ENCODE peak calls at places on chromosomes 11 and 22, in nine cellular contexts. K, R, B, G, D, W, O, X and E are unnamed samples.
A peak's percentile ranks its signal among the peaks of the same experiment; 100 is the strongest.

GRCh38 chr11:32081129-32081641 is 9.7 kb upstream of the RCN1 start:
- DNase-seq in K (no peak), R (no peak), B (no peak), G (no peak), D (no peak), W (no peak), O (peak; percentile 70), X (no peak), E (no peak)

GRCh38 chr11:86091086-86091485 is 22.2 kb upstream of the PICALM start:
- DNase-seq in K (no peak), R (no peak), B (no peak), G (no peak), D (no peak), W (no peak), O (no peak), X (no peak), E (no peak)

GRCh38 chr11:115498354-115498753 is 5.9 kb downstream of the CADM1 start:
- DNase-seq in K (no peak), R (no peak), B (no peak), G (no peak), D (no peak), W (no peak), O (no peak), X (no peak), E (no peak)

GRCh38 chr11:1120532-1121342 is 37.0 kb upstream of the MUC5AC start:
- DNase-seq in K (peak; percentile 23), R (no peak), B (no peak), G (no peak), D (no peak), W (no peak), O (no peak), X (no peak), E (peak; percentile 7)

GRCh38 chr11:77322506-77322905 is 21.0 kb upstream of the GDPD4 start:
- DNase-seq in K (no peak), R (no peak), B (no peak), G (no peak), D (no peak), W (no peak), O (no peak), X (no peak), E (no peak)

GRCh38 chr11:70628881-70629844 is 230.8 kb downstream of the CTTN start:
- DNase-seq in K (peak; percentile 64), R (no peak), B (no peak), G (no peak), D (no peak), W (no peak), O (peak; percentile 65), X (peak; percentile 49), E (no peak)

GRCh38 chr11:130945945-130946344 is 29.7 kb upstream of the SNX19 start:
- DNase-seq in K (no peak), R (no peak), B (no peak), G (no peak), D (no peak), W (no peak), O (no peak), X (no peak), E (no peak)

GRCh38 chr11:121366970-121367369 is 74.4 kb downstream of the SC5D start:
- DNase-seq in K (no peak), R (no peak), B (no peak), G (no peak), D (no peak), W (no peak), O (peak; percentile 26), X (no peak), E (no peak)

GRCh38 chr11:8206251-8207079 is 37.6 kb upstream of the RIC3 start:
- DNase-seq in K (peak; percentile 92), R (no peak), B (no peak), G (no peak), D (peak; percentile 95), W (peak; percentile 49), O (peak; percentile 73), X (peak; percentile 90), E (no peak)

GRCh38 chr22:46370584-46371373 is 35.3 kb downstream of the TRMU start:
- DNase-seq in K (no peak), R (no peak), B (no peak), G (no peak), D (no peak), W (no peak), O (no peak), X (no peak), E (no peak)

GRCh38 chr11:59263225-59263894 is 50.6 kb upstream of the MPEG1 start:
- DNase-seq in K (no peak), R (peak; percentile 7), B (no peak), G (no peak), D (no peak), W (peak; percentile 82), O (peak; percentile 35), X (no peak), E (peak; percentile 76)

GRCh38 chr11:18374956-18375355 is 19.4 kb upstream of the LDHA start:
- DNase-seq in K (no peak), R (no peak), B (no peak), G (no peak), D (no peak), W (no peak), O (no peak), X (no peak), E (no peak)

GRCh38 chr11:26618441-26618840 is 46.4 kb upstream of the MUC15 start:
- DNase-seq in K (peak; percentile 24), R (no peak), B (no peak), G (no peak), D (no peak), W (no peak), O (no peak), X (no peak), E (no peak)

GRCh38 chr22:45804986-45805325 is 133.3 kb downstream of the ATXN10 start:
- DNase-seq in K (no peak), R (peak; percentile 82), B (no peak), G (peak; percentile 55), D (peak; percentile 12), W (no peak), O (peak; percentile 81), X (no peak), E (no peak)

GRCh38 chr11:33667819-33668467 is 32.7 kb downstream of the C11orf91 start:
- DNase-seq in K (no peak), R (no peak), B (no peak), G (no peak), D (no peak), W (peak; percentile 45), O (no peak), X (no peak), E (no peak)

GRCh38 chr11:33670250-33671011 is 30.2 kb downstream of the C11orf91 start:
- DNase-seq in K (no peak), R (no peak), B (no peak), G (no peak), D (peak; percentile 12), W (no peak), O (peak; percentile 34), X (no peak), E (no peak)

GRCh38 chr11:33668951-33669596 is 31.6 kb downstream of the C11orf91 start:
- DNase-seq in K (no peak), R (no peak), B (no peak), G (no peak), D (no peak), W (no peak), O (no peak), X (no peak), E (no peak)

GRCh38 chr11:33669598-33670249 is 30.9 kb downstream of the C11orf91 start:
- DNase-seq in K (no peak), R (no peak), B (no peak), G (no peak), D (no peak), W (no peak), O (no peak), X (no peak), E (no peak)

DNA sequence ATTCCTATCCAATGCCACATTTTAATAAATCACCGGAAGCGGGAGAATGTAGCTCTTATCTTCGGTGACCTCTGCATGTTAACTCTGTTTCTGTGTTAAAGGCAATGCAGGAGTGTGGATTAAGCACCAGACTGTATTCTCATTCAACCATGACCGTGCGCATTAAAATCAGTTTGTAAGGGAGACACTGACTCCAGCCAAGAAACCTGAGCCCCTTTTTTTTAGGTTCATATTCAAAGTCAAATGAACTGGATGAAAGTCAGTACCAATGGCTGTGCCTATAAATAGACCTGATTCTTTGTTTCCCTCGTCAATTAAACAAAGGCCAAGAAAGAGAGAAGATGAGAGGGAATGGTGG is 32.2 kb downstream of the C11orf91 start:
- DNase-seq in K (no peak), R (no peak), B (no peak), G (no peak), D (no peak), W (no peak), O (no peak), X (no peak), E (no peak)
- TF ChIP-seq MAX in K (no peak), R (no peak), B (no peak), G (no peak), D (no peak), W (no peak), O (no peak), X (no peak), E (no peak)

GRCh38 chr11:126188332-126189108 is 22.9 kb downstream of the RPUSD4 start:
- DNase-seq in K (no peak), R (no peak), B (peak; percentile 64), G (no peak), D (no peak), W (no peak), O (no peak), X (no peak), E (no peak)
- TF ChIP-seq MAX in K (no peak), R (no peak), B (no peak), G (no peak), D (no peak), W (no peak), O (no peak), X (no peak), E (no peak)

DNA sequence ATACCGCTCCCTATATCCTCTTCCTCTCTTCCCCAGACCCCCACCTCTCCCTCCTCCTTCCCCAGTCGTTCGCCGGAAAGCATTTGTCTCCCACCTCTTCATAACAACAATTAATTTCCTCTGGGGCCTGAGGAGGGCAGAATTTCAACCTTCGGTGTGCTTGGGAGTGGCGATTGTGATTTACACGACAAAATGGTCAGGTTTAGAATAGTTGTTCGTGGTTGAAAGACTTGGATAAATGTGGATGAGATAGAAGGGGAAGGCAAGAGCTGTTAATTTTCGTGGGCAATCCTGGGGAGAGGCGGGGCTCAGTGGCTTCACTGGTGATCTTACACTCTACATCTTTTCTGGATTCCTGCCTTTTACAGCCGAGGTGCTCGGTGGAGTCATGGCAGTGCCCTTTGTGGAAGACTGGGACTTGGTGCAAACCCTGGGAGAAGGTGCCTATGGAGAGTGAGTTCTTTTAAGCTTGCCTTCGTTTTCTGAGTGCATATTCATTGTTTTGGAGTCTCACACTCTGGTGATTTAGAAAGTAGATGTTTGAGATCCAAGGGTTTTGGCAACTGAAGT is 1.5 kb downstream of the CHEK1 start:
- DNase-seq in K (no peak), R (no peak), B (peak; percentile 36), G (peak; percentile 11), D (peak; percentile 75), W (no peak), O (no peak), X (no peak), E (peak; percentile 14)
- TF ChIP-seq MAX in K (no peak), R (no peak), B (no peak), G (no peak), D (no peak), W (no peak), O (no peak), X (no peak), E (no peak)

DNA sequence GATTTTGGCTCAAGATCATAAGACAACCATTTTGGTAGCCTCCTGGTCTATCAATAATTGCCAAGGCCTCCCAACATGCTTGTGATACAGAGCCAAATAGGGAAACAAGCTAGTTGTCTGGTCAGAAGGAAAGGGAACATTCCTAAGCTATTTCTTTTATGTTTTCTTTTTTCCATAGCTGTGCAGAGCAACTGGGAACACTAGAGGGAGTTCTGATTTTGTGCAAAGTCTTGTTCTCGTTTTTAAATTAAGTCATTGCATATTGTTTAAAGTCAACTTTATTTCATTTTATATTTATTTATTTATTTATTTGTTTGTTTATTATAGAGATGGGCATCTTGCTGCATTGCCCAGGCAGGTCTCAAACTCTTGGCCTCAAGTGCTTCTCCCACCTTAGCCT is 416.8 kb upstream of the CHORDC1 start:
- DNase-seq in K (no peak), R (no peak), B (no peak), G (no peak), D (peak; percentile 9), W (no peak), O (no peak), X (no peak), E (no peak)
- TF ChIP-seq MAX in K (no peak), R (no peak), B (no peak), G (no peak), D (no peak), W (no peak), O (no peak), X (no peak), E (no peak)